ENCODE peak calls at places on chromosomes 5 and 9, in six cellular contexts. Z is CD4-positive, alpha-beta T cell; P is PC-3; B is A549; J is mucosa of descending colon; A is upper lobe of left lung. W is an unnamed sample.

GRCh38 chr5:139708434-139708849 is 60.3 kb downstream of the CXXC5 start:
- DNase-seq in B (no peak), J (no peak), Z (no peak), A (no peak), P (no peak), W (no peak)

GRCh38 chr9:128882677-128883590 is 1.0 kb downstream of the LRRC8A start:
- DNase-seq in P (no peak), J (no peak), Z (no peak), B (no peak), A (no peak), W (no peak)

GRCh38 chr5:107218457-107219193 is 452.1 kb downstream of the EFNA5 start:
- DNase-seq in J (no peak), B (peak; percentile 9), A (no peak), Z (no peak), P (peak; percentile 17), W (no peak)

GRCh38 chr5:173291722-173292658 is 36.2 kb downstream of the STC2 start:
- DNase-seq in Z (no peak), B (no peak), J (no peak), A (no peak), P (no peak), W (no peak)

GRCh38 chr9:16363073-16363781 is 507.2 kb downstream of the BNC2 start:
- DNase-seq in P (no peak), Z (no peak), J (no peak), B (no peak), A (no peak), W (no peak)

GRCh38 chr9:69035438-69036316 is at the start of gene FXN:
- DNase-seq in B (peak; percentile 84), A (peak; percentile 88), J (peak; percentile 87), Z (peak; percentile 75), P (peak; percentile 75), W (peak; percentile 71)

GRCh38 chr5:142013734-142014495 is 1.1 kb upstream of the GNPDA1 start:
- DNase-seq in P (peak; percentile 49), Z (no peak), B (peak; percentile 46), A (peak; percentile 52), J (peak; percentile 35), W (no peak)

GRCh38 chr9:106450549-106450948 is 412.4 kb upstream of the ZNF462 start:
- DNase-seq in B (no peak), P (no peak), A (no peak), J (no peak), Z (no peak), W (no peak)

GRCh38 chr5:77636423-77637169 is 1.9 kb downstream of the OTP start:
- DNase-seq in A (no peak), B (no peak), Z (no peak), P (no peak), J (no peak), W (no peak)

GRCh38 chr9:72029986-72030385 is 30.4 kb downstream of the C9orf57 start:
- DNase-seq in B (no peak), P (no peak), A (no peak), Z (no peak), J (no peak), W (no peak)

GRCh38 chr5:35822541-35822940 is 34.1 kb upstream of the IL7R start:
- DNase-seq in J (peak; percentile 20), Z (peak; percentile 62), B (no peak), P (no peak), A (no peak), W (peak; percentile 25)

GRCh38 chr5:167840736-167841135 is 450.7 kb upstream of the WWC1 start:
- DNase-seq in J (no peak), B (no peak), Z (no peak), P (no peak), A (no peak), W (no peak)

GRCh38 chr5:173746050-173746449 is 129.6 kb upstream of the BOD1 start:
- DNase-seq in P (peak; percentile 72), Z (no peak), B (no peak), A (no peak), J (no peak), W (no peak)

GRCh38 chr9:107170801-107171200 is 112.3 kb upstream of the RAD23B start:
- DNase-seq in P (no peak), A (no peak), Z (no peak), B (no peak), J (no peak), W (no peak)

GRCh38 chr9:86801246-86801645 is 146.1 kb downstream of the GAS1 start:
- DNase-seq in Z (no peak), J (no peak), P (no peak), A (no peak), B (no peak), W (no peak)

GRCh38 chr9:94638335-94639044 is 828 bp downstream of the FBP1 start:
- DNase-seq in B (no peak), P (no peak), Z (no peak), A (no peak), J (no peak), W (no peak)

GRCh38 chr9:98850851-98851729 is 43.6 kb downstream of the GALNT12 start:
- DNase-seq in A (no peak), P (no peak), Z (no peak), J (no peak), B (no peak), W (no peak)

GRCh38 chr5:32172908-32173393 is 1.2 kb downstream of the GOLPH3 start:
- DNase-seq in P (peak; percentile 32), J (no peak), B (no peak), Z (no peak), A (no peak), W (no peak)

GRCh38 chr9:130453487-130453886 is 8.7 kb downstream of the ASS1 start:
- DNase-seq in B (no peak), Z (no peak), J (peak; percentile 47), P (peak; percentile 24), A (no peak), W (no peak)

GRCh38 chr9:27462846-27463245 is 61.2 kb upstream of the IFNK start:
- DNase-seq in Z (no peak), P (peak; percentile 6), A (no peak), B (no peak), J (no peak), W (no peak)

DNA sequence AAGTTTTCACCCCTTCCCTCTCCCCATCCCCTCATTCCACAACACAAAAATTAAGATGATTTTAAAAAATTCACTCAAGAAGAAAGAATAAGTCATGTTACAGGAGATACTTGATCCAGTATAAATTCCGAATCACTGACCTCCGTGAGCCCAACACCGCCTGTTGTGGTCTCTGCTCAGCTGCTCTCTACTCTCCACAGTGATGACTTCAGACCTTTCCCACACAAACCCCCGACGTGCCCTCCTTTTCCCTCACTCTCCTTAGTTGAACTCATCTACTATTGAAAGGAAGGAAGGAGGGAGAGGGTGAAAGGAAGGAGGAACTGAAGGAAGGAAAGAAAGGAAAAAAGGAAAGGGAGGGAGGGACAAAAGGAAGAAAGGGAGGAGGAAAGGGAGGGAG is 55.1 kb downstream of the ZNF354C start:
- DNase-seq in A (no peak), B (no peak), J (no peak), P (no peak), Z (no peak), W (no peak)
- H3K9me3 ChIP-seq in A (peaks cover 52% of the 10 kb centered on the region), B (peaks cover 16% of the 10 kb centered on the region), J (peaks cover 44% of the 10 kb centered on the region), P (no peaks in the 10 kb centered on the region), Z (peaks cover 25% of the 10 kb centered on the region), W (peaks cover 3% of the 10 kb centered on the region)

GRCh38 chr9:35014517-35014916 is 25.0 kb downstream of the DNAJB5 start:
- DNase-seq in B (no peak), A (no peak), P (no peak), J (no peak), Z (no peak), W (no peak)
- H3K9me3 ChIP-seq in B (peaks cover 13% of the 10 kb centered on the region), A (peaks cover 18% of the 10 kb centered on the region), P (no peaks in the 10 kb centered on the region), J (peaks cover 11% of the 10 kb centered on the region), Z (peaks cover 5% of the 10 kb centered on the region), W (peaks cover 6% of the 10 kb centered on the region)

GRCh38 chr5:140785905-140786686 is at the start of gene PCDHA1:
- DNase-seq in Z (no peak), P (no peak), B (peak; percentile 46), J (no peak), A (no peak), W (no peak)

GRCh38 chr5:140795259-140795641 is 598 bp downstream of the PCDHA2 start:
- DNase-seq in J (no peak), P (no peak), Z (no peak), A (no peak), B (peak; percentile 41), W (no peak)

GRCh38 chr5:140796718-140797095 is 2.1 kb downstream of the PCDHA2 start:
- DNase-seq in J (no peak), B (no peak), Z (no peak), A (no peak), P (no peak), W (no peak)

GRCh38 chr5:140794594-140795258 is at the start of gene PCDHA2:
- DNase-seq in J (no peak), Z (no peak), P (no peak), A (no peak), B (peak; percentile 32), W (no peak)

GRCh38 chr5:140791111-140791510 is 3.5 kb upstream of the PCDHA2 start:
- DNase-seq in Z (no peak), J (no peak), P (no peak), B (no peak), A (no peak), W (no peak)
- H3K9me3 ChIP-seq in Z (peaks cover 74% of the 10 kb centered on the region), J (peaks cover 65% of the 10 kb centered on the region), P (peaks cover 18% of the 10 kb centered on the region), B (peaks cover 36% of the 10 kb centered on the region), A (peaks cover 76% of the 10 kb centered on the region), W (peaks cover 2% of the 10 kb centered on the region)

DNA sequence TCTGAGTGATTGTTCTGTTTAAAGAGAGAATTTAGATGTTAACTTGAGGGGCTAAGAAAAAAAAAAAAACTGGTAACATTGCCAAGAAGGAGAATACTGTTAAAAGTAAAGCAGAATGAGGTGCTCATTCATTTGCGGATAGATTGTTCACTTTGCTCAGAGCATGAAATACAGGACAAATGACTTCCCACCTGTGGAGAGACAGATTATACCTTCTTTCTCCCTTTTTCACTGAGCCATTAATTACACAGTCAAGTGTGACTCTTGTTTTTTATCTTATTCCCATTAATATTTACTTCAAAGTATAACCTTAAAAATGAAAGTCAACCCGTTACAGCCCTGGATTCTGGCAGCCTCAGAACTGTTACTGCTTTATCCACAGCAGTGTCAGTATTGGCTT is 264.5 kb downstream of the TAF11L14 start:
- DNase-seq in B (no peak), P (no peak), A (no peak), Z (no peak), J (no peak), W (no peak)
- H3K9me3 ChIP-seq in B (no peaks in the 10 kb centered on the region), P (no peaks in the 10 kb centered on the region), A (no peaks in the 10 kb centered on the region), Z (no peaks in the 10 kb centered on the region), J (peaks cover 10% of the 10 kb centered on the region), W (no peaks in the 10 kb centered on the region)

GRCh38 chr9:135397142-135397541 is 82.4 kb upstream of the PPP1R26 start:
- DNase-seq in A (no peak), Z (no peak), B (no peak), P (no peak), J (no peak), W (no peak)
- H3K9me3 ChIP-seq in A (peaks cover 12% of the 10 kb centered on the region), Z (no peaks in the 10 kb centered on the region), B (peaks cover 14% of the 10 kb centered on the region), P (no peaks in the 10 kb centered on the region), J (peaks cover 11% of the 10 kb centered on the region), W (no peaks in the 10 kb centered on the region)

GRCh38 chr5:3963662-3964061 is 368.0 kb downstream of the IRX1 start:
- DNase-seq in J (no peak), Z (no peak), P (no peak), B (no peak), A (no peak), W (no peak)
- H3K9me3 ChIP-seq in J (peaks cover 31% of the 10 kb centered on the region), Z (no peaks in the 10 kb centered on the region), P (peaks cover 21% of the 10 kb centered on the region), B (no peaks in the 10 kb centered on the region), A (no peaks in the 10 kb centered on the region), W (peaks cover 2% of the 10 kb centered on the region)

W was measured in T-helper 17 cell.